ENCODE peak calls at places on chromosomes 16 and 17, in ten cellular contexts. O is adrenal gland; F is body of pancreas; E is cardiac muscle cell; D is CD8-positive, alpha-beta memory T cell; A is endothelial cell of umbilical vein; V is heart left ventricle; J is transverse colon; C is MM.1S; W is fibroblast of lung. B is an unnamed sample.

GRCh38 chr17:27797390-27798091 is 2.8 kb downstream of the NOS2 start:
- DNase-seq in O (no peak), F (no peak), E (no peak), D (no peak), A (no peak), V (no peak), J (peak; percentile 57), C (no peak), W (no peak), B (no peak)

GRCh38 chr17:78589885-78590284 is 12.7 kb upstream of the DNAH17 start:
- DNase-seq in O (no peak), F (no peak), E (no peak), D (no peak), A (no peak), V (no peak), J (no peak), C (no peak), W (no peak), B (no peak)

GRCh38 chr17:21119247-21119944 is 7.4 kb upstream of the DHRS7B start:
- DNase-seq in O (peak; percentile 77), F (peak; percentile 70), E (peak; percentile 73), D (peak; percentile 63), A (peak; percentile 61), V (peak; percentile 70), J (peak; percentile 74), C (peak; percentile 73), W (peak; percentile 50), B (peak; percentile 71)

GRCh38 chr16:48011466-48011865 is 144.3 kb downstream of the ABCC12 start:
- DNase-seq in O (no peak), F (no peak), E (no peak), D (no peak), A (no peak), V (no peak), J (no peak), C (no peak), W (no peak), B (no peak)

GRCh38 chr16:496097-496886 is 31.2 kb upstream of the CAPN15 start:
- DNase-seq in O (no peak), F (no peak), E (no peak), D (no peak), A (peak; percentile 26), V (no peak), J (no peak), C (no peak), W (no peak), B (no peak)

GRCh38 chr16:51429041-51429440 is 278.0 kb upstream of the SALL1 start:
- DNase-seq in O (no peak), F (no peak), E (no peak), D (no peak), A (no peak), V (no peak), J (no peak), C (no peak), W (peak; percentile 71), B (no peak)

GRCh38 chr16:24855678-24856077 is 9.9 kb downstream of the SLC5A11 start:
- DNase-seq in O (no peak), F (no peak), E (no peak), D (no peak), A (no peak), V (no peak), J (no peak), C (no peak), W (no peak), B (no peak)

GRCh38 chr16:27245276-27246231 is 23.0 kb downstream of the NSMCE1 start:
- DNase-seq in O (peak; percentile 49), F (no peak), E (no peak), D (no peak), A (no peak), V (no peak), J (no peak), C (no peak), W (peak; percentile 97), B (no peak)

GRCh38 chr17:64262422-64263260 is at the start of gene TEX2:
- DNase-seq in O (peak; percentile 66), F (peak; percentile 70), E (peak; percentile 49), D (peak; percentile 79), A (peak; percentile 42), V (peak; percentile 75), J (peak; percentile 66), C (peak; percentile 56), W (no peak), B (peak; percentile 70)

GRCh38 chr16:57632568-57632967 is 4.1 kb downstream of the ADGRG1 start:
- DNase-seq in O (peak; percentile 57), F (no peak), E (no peak), D (no peak), A (no peak), V (peak; percentile 65), J (no peak), C (no peak), W (peak; percentile 65), B (no peak)

GRCh38 chr16:48539485-48540221 is 70.3 kb downstream of the N4BP1 start:
- DNase-seq in O (no peak), F (no peak), E (no peak), D (no peak), A (no peak), V (no peak), J (no peak), C (no peak), W (no peak), B (no peak)

GRCh38 chr17:19867654-19868395 is at the start of gene ULK2:
- DNase-seq in O (peak; percentile 63), F (peak; percentile 62), E (peak; percentile 79), D (peak; percentile 55), A (peak; percentile 72), V (peak; percentile 76), J (peak; percentile 56), C (peak; percentile 42), W (peak; percentile 84), B (peak; percentile 47)

GRCh38 chr16:57285379-57285778 is 907 bp upstream of the PLLP start:
- DNase-seq in O (no peak), F (no peak), E (no peak), D (no peak), A (no peak), V (no peak), J (no peak), C (no peak), W (no peak), B (no peak)

DNA sequence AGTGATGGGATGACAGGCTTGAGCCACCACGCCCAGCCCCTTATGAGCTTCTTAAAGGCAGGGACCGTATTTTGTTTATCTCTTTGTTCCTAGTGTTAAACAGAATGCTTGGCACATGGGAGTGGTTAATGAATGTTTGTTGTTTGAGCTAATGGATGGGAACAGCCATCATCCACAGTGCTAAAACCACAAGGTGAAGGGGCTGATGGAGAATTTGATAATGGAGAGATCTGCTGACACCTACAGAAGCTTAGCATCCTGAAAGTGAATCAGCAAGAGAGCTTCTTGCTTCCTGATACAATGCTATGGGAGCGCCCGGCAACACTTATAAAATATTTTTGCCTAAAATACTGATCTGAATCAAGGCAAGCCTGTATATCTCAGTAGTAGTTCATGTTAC is 8.5 kb upstream of the CDH1 start:
- DNase-seq in O (no peak), F (no peak), E (no peak), D (no peak), A (no peak), V (no peak), J (no peak), C (no peak), W (no peak), B (no peak)
- H3K27ac ChIP-seq in O (no peak overlapping the region), F (no peak overlapping the region), E (no peak overlapping the region), D (no peak overlapping the region), A (no peak overlapping the region), V (no peak overlapping the region), J (no peak overlapping the region), C (no peak overlapping the region), W (no peak overlapping the region), B (no peak overlapping the region)

DNA sequence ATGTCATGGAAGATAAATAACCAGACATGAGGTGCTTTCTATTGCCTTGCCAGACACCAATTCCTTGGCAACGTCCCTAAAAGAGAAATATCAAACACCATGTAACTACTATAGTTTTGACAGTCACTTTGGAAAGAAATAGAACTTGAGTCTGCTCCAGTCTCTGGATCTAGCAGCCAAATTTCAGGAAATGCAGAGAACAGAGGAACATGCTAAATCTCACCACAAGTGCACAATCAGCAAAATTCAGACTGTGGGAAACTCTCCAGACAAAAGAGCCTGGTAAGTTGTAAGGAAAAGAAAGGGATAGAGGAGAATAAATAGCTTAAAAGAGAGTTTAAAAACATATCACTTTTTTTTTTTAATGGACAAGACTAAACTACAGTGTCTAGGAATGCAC is 28.4 kb upstream of the TANC2 start:
- DNase-seq in O (no peak), F (no peak), E (no peak), D (no peak), A (no peak), V (no peak), J (no peak), C (no peak), W (no peak), B (no peak)
- H3K4me1 ChIP-seq in O (no peaks in the 10 kb centered on the region), F (no peaks in the 10 kb centered on the region), E (peaks cover 30% of the 10 kb centered on the region), D (no peaks in the 10 kb centered on the region), A (no peaks in the 10 kb centered on the region), V (no peaks in the 10 kb centered on the region), J (no peaks in the 10 kb centered on the region), C (no peaks in the 10 kb centered on the region), W (no peaks in the 10 kb centered on the region), B (no peaks in the 10 kb centered on the region)

DNA sequence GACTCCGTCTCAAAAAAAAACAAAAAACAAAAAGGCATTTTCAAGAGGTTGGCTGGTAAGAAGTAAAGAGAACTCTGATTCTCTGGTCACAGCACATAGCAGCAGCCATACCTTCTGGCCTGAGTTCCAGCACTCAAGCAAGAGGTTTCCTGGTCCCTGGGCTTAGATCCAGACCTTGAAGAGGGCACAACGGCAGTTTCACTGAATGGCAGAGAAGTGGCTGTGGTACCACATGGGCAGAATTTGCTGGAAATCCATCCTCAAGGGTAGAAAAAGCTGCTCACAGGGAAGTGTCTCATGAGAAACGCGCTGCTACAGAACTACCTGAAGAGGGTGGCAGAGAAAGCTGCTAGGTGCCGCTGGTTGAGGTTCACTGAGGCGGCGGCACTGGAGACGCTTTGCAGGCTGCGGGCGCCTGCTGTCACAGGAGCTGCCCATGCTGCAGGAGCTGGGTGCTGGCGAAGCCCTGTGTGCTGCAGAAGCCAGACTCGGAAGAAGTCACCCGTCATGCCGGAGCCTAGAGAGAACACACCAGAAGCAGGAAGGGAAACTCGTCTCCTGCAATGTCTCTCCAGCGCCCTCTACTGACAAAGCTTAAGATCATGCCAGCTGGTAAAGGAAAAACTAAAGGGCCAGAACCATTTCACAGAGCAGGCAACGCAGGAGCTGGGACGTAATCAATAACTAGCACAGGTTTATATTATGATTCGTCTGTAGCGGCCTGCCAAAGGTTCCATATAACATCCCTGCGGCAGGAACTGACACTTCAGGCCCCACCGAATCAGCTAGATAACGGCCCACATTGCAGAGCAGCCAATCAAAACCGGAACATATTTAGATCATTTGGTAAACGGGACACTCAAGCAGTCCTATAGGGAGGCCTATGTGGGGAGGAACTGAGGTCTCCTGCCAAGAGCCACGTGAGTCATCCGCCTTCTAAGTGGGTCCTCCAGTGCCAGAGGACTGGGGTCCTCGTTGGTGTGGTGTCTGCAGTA is 5.4 kb upstream of the ZNF213 start:
- DNase-seq in O (peak; percentile 82), F (peak; percentile 75), E (peak; percentile 87), D (peak; percentile 86), A (peak; percentile 80), V (peak; percentile 80), J (peak; percentile 74), C (peak; percentile 87), W (peak; percentile 77), B (peak; percentile 89)
- H3K4me3 ChIP-seq in O (no peak overlapping the region), F (peak overlapping the region; percentile 41), E (no peak overlapping the region), D (peak overlapping the region; percentile 89), A (no peak overlapping the region), V (peak overlapping the region; percentile 65), J (peak overlapping the region; percentile 67), C (peak overlapping the region; percentile 64), W (peak overlapping the region; percentile 42), B (peak overlapping the region; percentile 56)

DNA sequence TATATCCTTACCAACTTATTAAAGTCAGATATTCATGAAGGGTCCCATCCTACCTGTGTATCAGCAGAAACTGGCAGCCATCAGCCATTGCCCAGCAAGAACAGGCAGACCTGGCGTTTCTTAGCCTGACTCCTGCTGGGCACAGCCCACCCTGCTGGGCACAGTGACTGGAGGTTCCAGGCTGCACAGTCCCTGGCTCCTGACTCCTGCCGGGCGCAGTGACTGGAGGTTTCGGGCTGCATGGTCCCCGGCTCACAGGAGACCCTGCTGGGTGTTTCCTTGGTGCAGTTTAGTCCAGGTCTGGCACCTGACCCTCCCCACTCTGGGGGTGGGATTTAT is 6.7 kb downstream of the TIMM22 start:
- DNase-seq in O (peak; percentile 39), F (no peak), E (no peak), D (no peak), A (no peak), V (no peak), J (no peak), C (no peak), W (no peak), B (no peak)
- H3K27ac ChIP-seq in O (peak overlapping the region; percentile 4), F (peak overlapping the region; percentile 84), E (peak overlapping the region; percentile 76), D (no peak overlapping the region), A (peak overlapping the region; percentile 91), V (peak overlapping the region; percentile 45), J (peak overlapping the region; percentile 48), C (no peak overlapping the region), W (peak overlapping the region; percentile 86), B (no peak overlapping the region)